ENCODE peak calls at places on chromosomes 3 and 15, in ten cellular contexts. O is fibroblast of mammary gland; F is AG04450; V is HFF-Myc; T is fibroblast of lung; G is astrocyte of the spinal cord; N is right lobe of liver; D is CD8-positive, alpha-beta T cell; H is choroid plexus epithelial cell; J is sigmoid colon. Z is an unnamed sample.

GRCh38 chr3:159609620-159610019 is 379.0 kb upstream of the IL12A start:
- DNase-seq in V (no peak), N (no peak), J (no peak), H (peak; percentile 52), G (no peak), O (no peak), T (no peak), F (no peak), D (no peak), Z (no peak)

GRCh38 chr15:95734422-95735316 is 595.8 kb upstream of the NR2F2 start:
- DNase-seq in T (peak; percentile 32), N (no peak), D (no peak), F (no peak), O (no peak), H (peak; percentile 65), J (no peak), G (peak; percentile 79), V (no peak), Z (no peak)

GRCh38 chr3:101829066-101829830 is 20.1 kb upstream of the NFKBIZ start:
- DNase-seq in D (peak; percentile 56), G (peak; percentile 49), N (peak; percentile 80), O (peak; percentile 90), J (peak; percentile 92), V (peak; percentile 52), H (peak; percentile 76), T (peak; percentile 79), F (no peak), Z (no peak)

GRCh38 chr3:123167686-123168085 is 34.1 kb upstream of the SEC22A start:
- DNase-seq in G (no peak), N (no peak), F (no peak), D (no peak), J (no peak), V (no peak), H (no peak), T (no peak), O (no peak), Z (no peak)

GRCh38 chr15:89433686-89434085 is 62.7 kb downstream of the RHCG start:
- DNase-seq in F (no peak), N (no peak), V (no peak), H (no peak), G (no peak), O (no peak), D (no peak), J (no peak), T (no peak), Z (no peak)

GRCh38 chr3:39296197-39297077 is 16.6 kb upstream of the CX3CR1 start:
- DNase-seq in F (no peak), D (no peak), G (no peak), V (no peak), N (no peak), H (no peak), O (no peak), J (no peak), T (no peak), Z (no peak)

GRCh38 chr3:23664459-23664858 is 141.3 kb upstream of the UBE2E1 start:
- DNase-seq in T (no peak), G (no peak), D (no peak), V (no peak), J (no peak), N (no peak), H (no peak), F (no peak), O (peak; percentile 63), Z (no peak)

GRCh38 chr15:31202953-31203352 is 101.4 kb upstream of the TRPM1 start:
- DNase-seq in T (no peak), F (no peak), J (no peak), D (peak; percentile 57), V (no peak), G (no peak), O (no peak), H (no peak), N (no peak), Z (no peak)

GRCh38 chr15:44541282-44541958 is 4.5 kb downstream of the EIF3J start:
- DNase-seq in G (peak; percentile 84), J (no peak), T (peak; percentile 87), O (peak; percentile 74), V (no peak), D (no peak), H (peak; percentile 94), N (no peak), F (peak; percentile 80), Z (peak; percentile 59)

GRCh38 chr15:44550256-44550655 is 13.3 kb downstream of the EIF3J start:
- DNase-seq in D (no peak), V (no peak), H (peak; percentile 66), N (no peak), O (peak; percentile 66), T (peak; percentile 62), G (peak; percentile 58), F (no peak), J (no peak), Z (no peak)

GRCh38 chr15:44550734-44551133 is 13.8 kb downstream of the EIF3J start:
- DNase-seq in T (no peak), J (no peak), O (no peak), D (no peak), G (no peak), N (no peak), V (no peak), H (no peak), F (no peak), Z (no peak)

DNA sequence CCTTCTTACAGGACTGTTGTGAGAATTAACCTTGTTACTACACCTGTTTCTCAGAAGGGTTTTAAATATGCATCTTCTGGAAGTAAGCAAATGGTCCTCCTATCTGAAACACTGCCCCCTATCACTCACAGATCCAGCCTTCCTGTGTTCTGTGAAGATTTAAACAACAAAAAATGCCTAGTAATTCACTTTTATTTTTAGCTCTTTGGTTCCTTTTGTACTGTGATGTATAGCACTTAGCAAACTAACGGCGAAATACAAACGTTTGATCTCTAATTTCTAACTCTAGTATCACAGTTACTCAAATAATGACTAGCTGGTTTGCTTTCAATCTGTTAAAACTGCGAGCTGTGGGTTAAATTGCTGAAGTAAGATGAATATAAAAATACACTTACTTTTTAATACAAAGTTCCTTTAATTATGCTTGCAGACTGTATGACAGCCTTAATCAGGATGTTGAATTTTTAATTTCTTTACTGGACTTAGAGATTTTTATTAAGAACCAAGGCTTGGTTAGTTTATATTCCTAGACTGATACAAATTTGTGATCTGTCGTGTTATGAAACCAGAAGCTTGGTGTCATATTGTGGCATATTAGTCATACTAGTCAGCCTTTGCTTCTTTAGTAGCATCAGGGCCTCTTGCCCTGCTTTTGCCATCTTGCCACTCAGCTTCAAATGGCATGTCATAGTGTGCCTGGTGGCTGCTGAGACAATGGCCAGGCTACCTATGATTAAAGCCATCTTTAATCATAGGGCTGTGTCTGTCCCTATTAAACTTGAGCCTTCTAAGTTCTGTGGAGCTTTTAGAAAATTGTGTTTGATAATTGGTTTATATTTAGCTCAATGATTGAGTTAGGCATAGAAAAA is 9.2 kb downstream of the EIF3J start:
- DNase-seq in N (no peak), H (peak; percentile 53), F (no peak), T (peak; percentile 39), J (no peak), V (no peak), D (no peak), O (peak; percentile 47), G (peak; percentile 32), Z (no peak)
- TF ChIP-seq CTCF in N (peak; percentile 32), H (peak; percentile 61), F (peak; percentile 51), T (peak; percentile 41), J (no peak), V (peak; percentile 40), D (no peak), O (peak; percentile 46), G (peak; percentile 53), Z (no peak)

GRCh38 chr3:188001052-188001567 is 152.8 kb upstream of the LPP start:
- DNase-seq in O (peak; percentile 36), T (no peak), F (no peak), D (no peak), J (no peak), V (no peak), N (no peak), G (peak; percentile 33), H (no peak), Z (no peak)

GRCh38 chr3:188001926-188002325 is 152.0 kb upstream of the LPP start:
- DNase-seq in O (no peak), F (no peak), J (no peak), H (no peak), V (no peak), N (no peak), D (no peak), G (no peak), T (no peak), Z (no peak)

GRCh38 chr3:187998611-187999010 is 155.3 kb upstream of the LPP start:
- DNase-seq in G (no peak), T (no peak), O (no peak), F (no peak), J (no peak), H (no peak), V (no peak), N (no peak), D (no peak), Z (no peak)

GRCh38 chr3:187999821-188000220 is 154.1 kb upstream of the LPP start:
- DNase-seq in O (no peak), T (no peak), V (no peak), G (no peak), D (no peak), J (no peak), H (no peak), F (no peak), N (no peak), Z (no peak)

DNA sequence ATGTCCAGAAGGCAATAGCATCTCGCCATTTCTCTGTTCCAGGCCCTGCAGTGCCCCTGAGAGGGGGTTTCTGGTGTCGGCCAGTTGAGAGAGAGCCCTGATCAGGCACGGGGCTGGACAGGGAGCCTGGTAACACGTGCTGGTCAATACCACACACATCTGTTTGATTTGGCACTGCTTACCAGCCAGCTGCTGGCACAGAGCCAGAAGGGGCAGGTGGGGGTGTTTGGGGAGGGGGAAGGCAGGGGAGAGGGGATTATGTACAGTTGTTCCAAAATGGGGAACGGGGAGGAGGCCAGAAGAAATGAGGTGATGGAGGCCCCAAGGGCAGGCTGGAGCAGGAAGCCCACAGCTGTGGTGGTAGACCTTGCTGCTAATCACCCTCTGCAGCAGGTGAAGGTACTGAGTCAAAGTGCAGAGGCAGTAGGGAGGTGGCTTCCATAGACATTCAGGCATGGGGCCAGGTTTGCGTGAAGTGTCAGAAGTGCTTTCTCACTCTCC is 153.5 kb upstream of the LPP start:
- DNase-seq in O (no peak), F (no peak), J (no peak), N (peak; percentile 86), G (no peak), H (no peak), T (no peak), V (no peak), D (no peak), Z (no peak)
- TF ChIP-seq CTCF in O (no peak), F (no peak), J (no peak), N (peak; percentile 22), G (no peak), H (no peak), T (no peak), V (no peak), D (no peak), Z (no peak)

DNA sequence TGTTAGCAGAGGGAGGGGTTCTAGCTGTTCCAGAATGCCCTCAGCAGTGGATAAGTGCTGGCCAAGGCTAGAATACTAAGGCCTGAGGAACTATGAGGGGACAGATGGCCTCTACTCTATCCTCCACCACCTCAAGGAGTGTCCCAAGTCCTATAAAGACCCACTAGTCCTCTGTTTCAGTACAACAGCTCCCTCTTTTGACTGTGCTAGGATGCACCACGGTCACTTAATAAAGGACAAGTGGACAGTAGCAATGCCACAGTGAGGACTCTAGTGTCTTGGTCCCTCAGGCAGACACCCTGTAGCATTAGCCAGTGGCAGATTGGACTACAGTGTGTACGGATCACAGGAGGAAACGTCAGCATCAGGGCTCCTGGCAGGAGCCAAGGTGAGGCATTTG is 171.8 kb upstream of the PROK2 start:
- DNase-seq in D (no peak), H (no peak), T (no peak), O (no peak), V (no peak), J (no peak), N (no peak), G (no peak), F (no peak), Z (no peak)
- TF ChIP-seq CTCF in D (no peak), H (peak; percentile 15), T (no peak), O (peak; percentile 16), V (no peak), J (no peak), N (peak; percentile 10), G (no peak), F (no peak), Z (no peak)

GRCh38 chr3:112321867-112322652 is 10.9 kb upstream of the CD200 start:
- DNase-seq in O (no peak), V (no peak), T (no peak), H (no peak), G (no peak), F (no peak), J (no peak), N (no peak), D (no peak), Z (no peak)

GRCh38 chr3:112333002-112333385 is at the start of gene CD200:
- DNase-seq in H (peak; percentile 67), V (no peak), T (peak; percentile 50), O (peak; percentile 16), D (peak; percentile 66), J (peak; percentile 79), F (no peak), G (no peak), N (peak; percentile 55), Z (no peak)

GRCh38 chr3:112327371-112327951 is 5.5 kb upstream of the CD200 start:
- DNase-seq in F (peak; percentile 21), O (peak; percentile 64), D (no peak), G (peak; percentile 63), V (peak; percentile 36), N (no peak), J (no peak), H (peak; percentile 89), T (peak; percentile 77), Z (peak; percentile 7)
- TF ChIP-seq CTCF in F (peak; percentile 82), O (peak; percentile 82), D (peak; percentile 79), G (peak; percentile 68), V (peak; percentile 48), N (peak; percentile 55), J (peak; percentile 46), H (peak; percentile 73), T (peak; percentile 76), Z (peak; percentile 64)